ENCODE peak calls at places on chromosomes 4 and X, in four cellular contexts. S, D, O and E are unnamed samples.

GRCh38 chr4:1417522-1418390 is 11.5 kb upstream of the NKX1-1 start:
- DNase-seq in D (no peak), O (no peak), S (no peak), E (no peak)

GRCh38 chrX:31397119-31397518 is 325.3 kb upstream of the FTHL17 start:
- DNase-seq in O (no peak), D (peak), S (no peak), E (no peak)

GRCh38 chr4:169627307-169627706 is 6.9 kb downstream of the CLCN3 start:
- DNase-seq in O (no peak), D (no peak), S (no peak), E (no peak)

GRCh38 chr4:156293657-156294297 is 340.1 kb upstream of the CTSO start:
- DNase-seq in O (peak), D (peak), S (no peak), E (no peak)

GRCh38 chrX:15465896-15466651 is 27.1 kb downstream of the PIR start:
- DNase-seq in O (peak), D (peak), S (no peak), E (no peak)

GRCh38 chrX:31580726-31581125 is 508.9 kb upstream of the FTHL17 start:
- DNase-seq in S (no peak), D (peak), O (peak), E (no peak)

GRCh38 chrX:153974003-153974725 is 1.6 kb downstream of the TMEM187 start:
- DNase-seq in S (no peak), D (peak), O (no peak), E (no peak)

GRCh38 chrX:6729581-6729980 is 194.7 kb upstream of the VCX3A start:
- DNase-seq in O (no peak), D (no peak), S (no peak), E (no peak)

GRCh38 chr4:74258949-74259348 is 49.3 kb upstream of the EPGN start:
- DNase-seq in D (no peak), S (no peak), O (peak), E (no peak)

GRCh38 chr4:129095811-129096454 is at the start of gene C4orf33:
- DNase-seq in D (peak), O (peak), S (no peak), E (peak)

GRCh38 chrX:133370719-133371275 is 44.5 kb downstream of the GPC4 start:
- DNase-seq in D (no peak), O (no peak), S (no peak), E (no peak)

GRCh38 chr4:138078751-138079150 is 163.4 kb downstream of the SLC7A11 start:
- DNase-seq in O (no peak), S (no peak), D (no peak), E (no peak)

GRCh38 chrX:50107470-50107869 is 93.3 kb downstream of the AKAP4 start:
- DNase-seq in D (peak), O (no peak), S (no peak), E (no peak)

GRCh38 chr4:8267077-8267476 is 2.5 kb upstream of the HTRA3 start:
- DNase-seq in S (no peak), D (peak), O (peak), E (no peak)

GRCh38 chrX:68874076-68874475 is 45.3 kb downstream of the EFNB1 start:
- DNase-seq in S (no peak), O (no peak), D (no peak), E (no peak)

GRCh38 chrX:2665387-2666304 is 25.4 kb upstream of the CD99 start:
- DNase-seq in O (no peak), S (no peak), D (no peak), E (no peak)